ENCODE peak calls at places on chromosomes 6 and 20, in eight cellular contexts. Q is A549; G is stomach; I is endodermal cell; P is thyroid gland; J is upper lobe of right lung; Y is cardiac muscle cell; E is CD8-positive, alpha-beta memory T cell. C is an unnamed sample.
A peak's percentile ranks its signal among the peaks of the same experiment; 100 is the strongest.

GRCh38 chr20:7596541-7596940 is 343.7 kb downstream of the HAO1 start:
- DNase-seq in Q (no peak), Y (no peak), I (no peak), E (no peak), G (no peak), P (no peak), J (no peak), C (no peak)

GRCh38 chr6:1123406-1123805 is 188.5 kb upstream of the FOXQ1 start:
- DNase-seq in I (no peak), E (no peak), P (no peak), Y (no peak), G (no peak), J (no peak), Q (no peak), C (no peak)

GRCh38 chr6:18823782-18824386 is 436.7 kb downstream of the RNF144B start:
- DNase-seq in E (no peak), P (peak; percentile 4), I (peak; percentile 94), G (no peak), Y (peak; percentile 2), Q (no peak), J (no peak), C (no peak)

GRCh38 chr6:44152533-44152932 is 6.1 kb upstream of the CAPN11 start:
- DNase-seq in G (no peak), Y (no peak), J (no peak), Q (no peak), E (no peak), I (no peak), P (no peak), C (no peak)

GRCh38 chr20:61899971-61900370 is 165.7 kb downstream of the TAF4 start:
- DNase-seq in Y (no peak), E (no peak), J (no peak), P (peak; percentile 84), I (no peak), G (no peak), Q (no peak), C (peak; percentile 55)

GRCh38 chr20:45911486-45912343 is at the start of gene PLTP:
- DNase-seq in G (peak; percentile 58), E (peak; percentile 39), P (peak; percentile 36), I (peak; percentile 87), Q (no peak), J (peak; percentile 73), Y (peak; percentile 85), C (peak; percentile 87)

GRCh38 chr6:21393426-21394165 is 200.0 kb upstream of the SOX4 start:
- DNase-seq in E (no peak), Q (no peak), I (no peak), Y (no peak), J (no peak), P (no peak), G (no peak), C (no peak)

GRCh38 chr6:36852481-36853147 is 13.4 kb upstream of the CPNE5 start:
- DNase-seq in Y (no peak), E (no peak), G (no peak), I (peak; percentile 59), J (no peak), P (no peak), Q (no peak), C (no peak)

GRCh38 chr20:44023515-44024371 is 109.1 kb downstream of the TOX2 start:
- DNase-seq in Y (no peak), J (no peak), G (no peak), P (no peak), Q (no peak), I (no peak), E (no peak), C (no peak)

GRCh38 chr6:170022291-170022722 is 268.6 kb downstream of the DLL1 start:
- DNase-seq in E (no peak), P (no peak), Y (no peak), J (peak; percentile 57), Q (no peak), G (peak; percentile 20), I (peak; percentile 23), C (no peak)

GRCh38 chr6:155498370-155498769 is 42.7 kb upstream of the NOX3 start:
- DNase-seq in G (no peak), J (no peak), Q (no peak), P (no peak), Y (no peak), E (no peak), I (no peak), C (no peak)

GRCh38 chr6:135358907-135359459 is 138.6 kb downstream of the AHI1 start:
- DNase-seq in I (no peak), E (no peak), J (no peak), Y (no peak), P (no peak), G (no peak), Q (no peak), C (no peak)

GRCh38 chr6:47780510-47781356 is 1.1 kb upstream of the OPN5 start:
- DNase-seq in I (peak; percentile 77), G (peak; percentile 30), E (no peak), Q (peak; percentile 33), P (peak; percentile 10), J (no peak), Y (peak; percentile 67), C (no peak)

GRCh38 chr6:126437225-126437624 is 97.3 kb downstream of the CENPW start:
- DNase-seq in Q (no peak), E (no peak), I (no peak), J (no peak), P (no peak), G (no peak), Y (no peak), C (no peak)

GRCh38 chr6:34393191-34393967 is 910 bp upstream of the NUDT3 start:
- DNase-seq in E (no peak), P (no peak), G (no peak), Q (no peak), I (no peak), J (no peak), Y (no peak), C (no peak)

GRCh38 chr6:161788531-161788930 is 514.7 kb upstream of the AGPAT4 start:
- DNase-seq in G (no peak), I (no peak), E (no peak), Q (no peak), J (no peak), Y (no peak), P (no peak), C (no peak)

GRCh38 chr6:119612871-119613515 is 263.4 kb upstream of the MAN1A1 start:
- DNase-seq in P (no peak), J (no peak), E (no peak), I (no peak), G (no peak), Q (no peak), Y (no peak), C (no peak)

GRCh38 chr6:63804381-63804956 is 168.9 kb downstream of the PHF3 start:
- DNase-seq in Q (no peak), Y (no peak), P (no peak), E (no peak), J (no peak), I (no peak), G (no peak), C (no peak)

GRCh38 chr6:30759575-30760239 is 15.4 kb upstream of the IER3 start:
- DNase-seq in Y (peak; percentile 40), P (no peak), G (no peak), J (no peak), E (no peak), Q (peak; percentile 70), I (peak; percentile 73), C (no peak)

GRCh38 chr6:31727034-31727716 is 1.9 kb downstream of the DDAH2 start:
- DNase-seq in Y (no peak), I (no peak), E (no peak), P (no peak), J (no peak), G (no peak), Q (no peak), C (peak; percentile 88)

GRCh38 chr6:110147870-110148269 is 31.6 kb downstream of the WASF1 start:
- DNase-seq in Q (no peak), G (no peak), J (no peak), Y (no peak), E (no peak), P (no peak), I (no peak), C (no peak)

GRCh38 chr6:11710221-11710836 is 68.3 kb downstream of the ADTRP start:
- DNase-seq in Q (no peak), P (peak; percentile 59), G (peak; percentile 34), E (no peak), I (no peak), Y (peak; percentile 12), J (no peak), C (no peak)

DNA sequence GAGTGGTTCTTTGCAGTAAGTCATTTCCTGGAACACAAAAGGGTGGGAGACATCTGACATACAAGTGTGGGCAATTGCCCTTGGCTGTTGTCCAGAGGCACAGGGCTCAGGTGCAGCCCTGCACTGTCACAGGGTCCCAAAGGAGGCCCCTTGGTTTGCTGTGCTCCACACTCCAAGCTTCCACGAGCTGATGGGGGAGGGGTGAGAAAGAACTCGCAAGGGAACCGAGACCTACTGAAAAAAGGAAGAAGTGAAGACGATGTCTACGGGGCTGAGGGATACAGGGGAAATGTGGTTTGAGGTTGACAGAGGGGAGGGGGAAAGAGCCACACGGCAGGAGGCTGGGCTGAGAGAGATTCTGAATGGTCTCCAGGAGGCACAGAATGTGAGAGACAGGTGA is 123.3 kb downstream of the LY86 start:
- DNase-seq in J (no peak), Q (no peak), Y (no peak), I (no peak), P (no peak), E (no peak), G (no peak), C (peak; percentile 79)
- H3K27ac ChIP-seq in J (no peak overlapping the region), Q (peak overlapping the region; percentile 68), Y (no peak overlapping the region), I (no peak overlapping the region), P (no peak overlapping the region), E (peak overlapping the region; percentile 9), G (peak overlapping the region; percentile 85), C (peak overlapping the region; percentile 58)

GRCh38 chr6:77339926-77340325 is 123.4 kb downstream of the HTR1B start:
- DNase-seq in G (no peak), E (no peak), I (peak; percentile 53), Y (no peak), P (no peak), Q (no peak), J (no peak), C (no peak)

GRCh38 chr6:77337392-77337791 is 125.9 kb downstream of the HTR1B start:
- DNase-seq in Q (no peak), P (no peak), I (no peak), E (no peak), G (no peak), J (no peak), Y (no peak), C (no peak)

GRCh38 chr6:77340331-77340730 is 123.0 kb downstream of the HTR1B start:
- DNase-seq in P (no peak), Q (no peak), J (no peak), E (no peak), G (no peak), I (no peak), Y (no peak), C (peak; percentile 14)

GRCh38 chr6:77341058-77341986 is 122.0 kb downstream of the HTR1B start:
- DNase-seq in Q (no peak), J (no peak), Y (peak; percentile 54), G (peak; percentile 68), P (no peak), I (no peak), E (no peak), C (no peak)
- H3K27ac ChIP-seq in Q (no peak overlapping the region), J (no peak overlapping the region), Y (peak overlapping the region; percentile 83), G (no peak overlapping the region), P (no peak overlapping the region), I (no peak overlapping the region), E (no peak overlapping the region), C (no peak overlapping the region)

GRCh38 chr6:48826884-48827701 is 636.0 kb downstream of the MMUT start:
- DNase-seq in Q (peak; percentile 50), J (no peak), G (peak; percentile 34), P (no peak), Y (no peak), I (no peak), E (no peak), C (no peak)
- H3K27ac ChIP-seq in Q (peak overlapping the region; percentile 96), J (no peak overlapping the region), G (no peak overlapping the region), P (no peak overlapping the region), Y (no peak overlapping the region), I (no peak overlapping the region), E (no peak overlapping the region), C (no peak overlapping the region)

GRCh38 chr6:113047148-113047547 is 700.0 kb downstream of the RFPL4B start:
- DNase-seq in Q (no peak), G (no peak), I (no peak), Y (no peak), P (no peak), E (no peak), J (no peak), C (no peak)
- H3K27ac ChIP-seq in Q (no peak overlapping the region), G (no peak overlapping the region), I (no peak overlapping the region), Y (no peak overlapping the region), P (no peak overlapping the region), E (no peak overlapping the region), J (no peak overlapping the region), C (no peak overlapping the region)

C was measured in spleen.